ENCODE peak calls at places on chromosomes 6 and 20, in eight cellular contexts. M is pancreas, H is lung, Z is IMR-90, E is OCI-LY7, Y is GM23248, U is mammary epithelial cell, A is neuronal stem cell. S is an unnamed sample.
A peak's percentile ranks its signal among the peaks of the same experiment; 100 is the strongest.

GRCh38 chr20:64003970-64004725 is 23.2 kb downstream of the PRPF6 start:
- DNase-seq in M (no peak), H (no peak), Z (no peak), E (no peak), Y (no peak), U (no peak), A (no peak), S (peak; percentile 74)

GRCh38 chr6:55670850-55671413 is 91.9 kb upstream of the HMGCLL1 start:
- DNase-seq in M (no peak), H (no peak), Z (no peak), E (no peak), Y (no peak), U (no peak), A (peak; percentile 50), S (no peak)

GRCh38 chr20:1979116-1979778 is 14.6 kb downstream of the PDYN start:
- DNase-seq in M (no peak), H (no peak), Z (no peak), E (no peak), Y (peak; percentile 22), U (no peak), A (no peak), S (no peak)

GRCh38 chr6:30689022-30689865 is 1.5 kb downstream of the NRM start:
- DNase-seq in M (no peak), H (no peak), Z (no peak), E (peak; percentile 46), Y (no peak), U (no peak), A (no peak), S (no peak)

GRCh38 chr20:47761478-47762047 is 23.7 kb downstream of the SULF2 start:
- DNase-seq in M (no peak), H (no peak), Z (no peak), E (no peak), Y (no peak), U (no peak), A (peak; percentile 35), S (no peak)

GRCh38 chr6:37897321-37897720 is 77.8 kb downstream of the ZFAND3 start:
- DNase-seq in M (no peak), H (no peak), Z (peak; percentile 60), E (no peak), Y (no peak), U (peak; percentile 58), A (no peak), S (no peak)

GRCh38 chr6:31630177-31630934 is 9.8 kb downstream of the PRRC2A start:
- DNase-seq in M (no peak), H (no peak), Z (no peak), E (no peak), Y (no peak), U (no peak), A (no peak), S (no peak)

GRCh38 chr6:105136433-105137350 is 43.1 kb downstream of the POPDC3 start:
- DNase-seq in M (peak; percentile 77), H (peak; percentile 30), Z (peak; percentile 59), E (no peak), Y (peak; percentile 81), U (peak; percentile 55), A (peak; percentile 66), S (peak; percentile 69)

GRCh38 chr20:34983995-34984735 is 28.5 kb downstream of the MYH7B start:
- DNase-seq in M (no peak), H (no peak), Z (no peak), E (no peak), Y (no peak), U (no peak), A (no peak), S (peak; percentile 49)

GRCh38 chr6:9397981-9398559 is 962.7 kb upstream of the SLC35B3 start:
- DNase-seq in M (peak; percentile 64), H (peak; percentile 67), Z (no peak), E (no peak), Y (no peak), U (no peak), A (no peak), S (peak; percentile 45)

GRCh38 chr20:60057866-60058807 is 99.9 kb downstream of the CDH26 start:
- DNase-seq in M (no peak), H (peak; percentile 58), Z (peak; percentile 79), E (peak; percentile 4), Y (no peak), U (no peak), A (peak; percentile 15), S (no peak)

DNA sequence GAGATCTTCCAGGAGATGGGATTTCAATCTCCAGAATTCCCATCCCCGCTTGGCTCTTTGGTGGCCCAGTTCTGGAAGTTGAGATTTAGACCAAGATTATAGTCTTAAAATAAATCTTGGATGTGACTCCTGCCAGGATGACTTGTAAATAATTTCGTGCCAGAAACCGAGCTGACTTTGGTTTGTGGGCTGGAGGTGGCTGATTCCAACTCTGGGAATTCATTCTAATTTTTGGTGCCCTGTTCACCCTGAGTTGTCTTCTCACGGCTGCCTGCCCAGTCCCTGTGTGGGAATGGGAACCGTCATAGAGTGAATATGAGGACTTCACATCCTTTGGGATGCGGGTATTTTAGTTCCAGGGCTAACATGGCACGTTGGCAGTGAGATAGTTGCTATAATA is 64.8 kb downstream of the JARID2 start:
- DNase-seq in M (no peak), H (no peak), Z (no peak), E (no peak), Y (peak; percentile 84), U (no peak), A (no peak), S (no peak)
- H3K4me1 ChIP-seq in M (peaks cover 29% of the 10 kb centered on the region), H (peaks cover 44% of the 10 kb centered on the region), Z (peaks cover 15% of the 10 kb centered on the region), E (peaks cover 67% of the 10 kb centered on the region), Y (peaks cover 59% of the 10 kb centered on the region), U (peaks cover 6% of the 10 kb centered on the region), A (peaks cover 14% of the 10 kb centered on the region), S (peaks cover 3% of the 10 kb centered on the region)

GRCh38 chr6:130369821-130370220 is 4.0 kb downstream of the TMEM200A start:
- DNase-seq in M (no peak), H (no peak), Z (no peak), E (no peak), Y (no peak), U (no peak), A (no peak), S (no peak)

GRCh38 chr6:130365166-130366010 is 429 bp upstream of the TMEM200A start:
- DNase-seq in M (peak; percentile 83), H (peak; percentile 45), Z (peak; percentile 70), E (no peak), Y (peak; percentile 86), U (peak; percentile 56), A (peak; percentile 73), S (peak; percentile 69)

GRCh38 chr6:130364224-130364780 is 1.5 kb upstream of the TMEM200A start:
- DNase-seq in M (no peak), H (no peak), Z (no peak), E (no peak), Y (no peak), U (no peak), A (no peak), S (no peak)

GRCh38 chr6:130366011-130366963 is at the start of gene TMEM200A:
- DNase-seq in M (peak; percentile 66), H (no peak), Z (peak; percentile 51), E (no peak), Y (peak; percentile 83), U (peak; percentile 58), A (peak; percentile 49), S (peak; percentile 70)

DNA sequence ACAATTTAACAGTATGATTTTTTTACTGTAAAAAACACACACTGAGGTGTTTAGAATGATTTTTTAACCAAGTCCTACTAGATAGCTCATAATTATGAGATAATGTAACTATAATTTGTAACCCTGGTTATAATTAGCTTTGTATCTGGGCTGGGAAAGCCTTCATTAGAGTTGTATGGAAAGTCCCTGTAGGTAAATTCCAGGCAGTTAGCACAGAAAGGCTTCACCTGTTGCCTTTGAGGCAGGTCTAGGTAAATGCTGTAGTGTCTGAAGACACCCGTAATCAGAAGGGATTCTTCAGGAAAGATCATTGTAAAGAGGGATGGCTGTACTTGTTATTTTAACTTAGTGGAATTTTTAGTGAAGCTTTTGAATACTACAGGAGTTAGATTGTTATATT is 1.9 kb downstream of the TMEM200A start:
- DNase-seq in M (no peak), H (no peak), Z (no peak), E (no peak), Y (no peak), U (peak; percentile 17), A (no peak), S (no peak)
- H3K4me3 ChIP-seq in M (no peak overlapping the region), H (no peak overlapping the region), Z (peak overlapping the region; percentile 85), E (no peak overlapping the region), Y (peak overlapping the region; percentile 91), U (no peak overlapping the region), A (no peak overlapping the region), S (no peak overlapping the region)

GRCh38 chr6:19515939-19516338 is 321.2 kb upstream of the ID4 start:
- DNase-seq in M (no peak), H (no peak), Z (no peak), E (no peak), Y (no peak), U (no peak), A (no peak), S (no peak)
- H3K9me3 ChIP-seq in M (no peaks in the 10 kb centered on the region), H (peaks cover 19% of the 10 kb centered on the region), Z (peaks cover 6% of the 10 kb centered on the region), E (peaks cover 15% of the 10 kb centered on the region), Y (no peaks in the 10 kb centered on the region), U (peaks cover 8% of the 10 kb centered on the region), A (peaks cover 13% of the 10 kb centered on the region), S (peaks cover 12% of the 10 kb centered on the region)

DNA sequence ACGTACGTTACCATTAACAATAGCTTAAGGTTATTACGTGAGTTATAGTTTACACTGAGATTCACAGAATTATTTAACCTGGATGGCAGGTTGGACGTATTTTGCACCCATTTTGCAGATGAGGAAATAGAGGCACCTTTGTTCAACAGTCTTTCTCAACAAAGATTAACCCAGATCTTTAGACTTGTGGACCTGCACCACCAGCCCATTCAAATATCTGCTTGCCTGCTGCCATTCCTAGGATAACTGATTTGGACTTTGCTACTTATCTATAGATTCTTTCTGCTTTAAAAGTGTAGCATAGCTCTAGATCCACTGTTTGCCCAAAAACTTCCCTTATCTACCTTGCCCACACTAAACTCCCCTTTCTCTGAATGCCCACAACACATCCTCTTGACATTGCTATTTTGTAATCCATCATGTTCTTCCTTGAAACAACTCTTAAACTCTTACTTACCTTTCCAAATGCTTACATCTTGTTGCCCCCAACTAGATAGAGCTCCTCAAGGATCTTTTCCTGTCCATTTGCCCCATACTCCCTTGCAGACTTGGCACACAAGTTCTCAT is 56.4 kb upstream of the TNFAIP3 start:
- DNase-seq in M (no peak), H (no peak), Z (no peak), E (no peak), Y (no peak), U (no peak), A (no peak), S (no peak)
- H3K4me1 ChIP-seq in M (peaks cover 15% of the 10 kb centered on the region), H (no peaks in the 10 kb centered on the region), Z (peaks cover 8% of the 10 kb centered on the region), E (peaks cover 12% of the 10 kb centered on the region), Y (peaks cover 21% of the 10 kb centered on the region), U (peaks cover 48% of the 10 kb centered on the region), A (peaks cover 4% of the 10 kb centered on the region), S (peaks cover 41% of the 10 kb centered on the region)

DNA sequence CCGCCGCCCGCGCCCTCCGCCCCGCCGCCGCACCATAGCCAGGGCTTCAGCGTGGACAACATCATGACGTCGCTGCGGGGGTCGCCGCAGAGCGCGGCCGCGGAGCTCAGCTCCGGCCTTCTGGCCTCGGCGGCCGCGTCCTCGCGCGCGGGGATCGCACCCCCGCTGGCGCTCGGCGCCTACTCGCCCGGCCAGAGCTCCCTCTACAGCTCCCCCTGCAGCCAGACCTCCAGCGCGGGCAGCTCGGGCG is 1.5 kb downstream of the FOXC1 start:
- DNase-seq in M (peak; percentile 80), H (no peak), Z (peak; percentile 50), E (no peak), Y (peak; percentile 72), U (peak; percentile 13), A (no peak), S (peak; percentile 73)
- H3K4me3 ChIP-seq in M (peak overlapping the region; percentile 67), H (peak overlapping the region; percentile 45), Z (peak overlapping the region; percentile 85), E (no peak overlapping the region), Y (peak overlapping the region; percentile 80), U (peak overlapping the region; percentile 77), A (peak overlapping the region; percentile 64), S (peak overlapping the region; percentile 60)

GRCh38 chr6:83069633-83070032 is 2.2 kb downstream of the DOP1A start:
- DNase-seq in M (no peak), H (no peak), Z (no peak), E (no peak), Y (no peak), U (no peak), A (no peak), S (no peak)
- H3K9me3 ChIP-seq in M (no peaks in the 10 kb centered on the region), H (no peaks in the 10 kb centered on the region), Z (no peaks in the 10 kb centered on the region), E (no peaks in the 10 kb centered on the region), Y (no peaks in the 10 kb centered on the region), U (no peaks in the 10 kb centered on the region), A (no peaks in the 10 kb centered on the region), S (no peaks in the 10 kb centered on the region)